ENCODE peak calls at places on chromosomes 13 and 19, in four cellular contexts. One of them, this sample, is unnamed. For H3K36me3, the result is how much of the 10 kb centered on the place peaks cover.

GRCh38 chr13:110283661-110284516 is 23.1 kb downstream of the COL4A1 start:
- DNase-seq in H1: no peak
- DNase-seq in IMR-90: peak
- DNase-seq in mesendoderm: no peak
- DNase-seq in this sample: no peak

GRCh38 chr13:31503626-31504025 is 235.7 kb upstream of the RXFP2 start:
- DNase-seq in mesendoderm: peak
- DNase-seq in IMR-90: no peak
- DNase-seq in H1: no peak
- DNase-seq in this sample: no peak

GRCh38 chr13:102869948-102870676 is 24.3 kb downstream of the ERCC5 start:
- DNase-seq in IMR-90: no peak
- DNase-seq in mesendoderm: no peak
- DNase-seq in H1: no peak
- DNase-seq in this sample: no peak

GRCh38 chr19:13012690-13013608 is 17.7 kb downstream of the NFIX start:
- DNase-seq in IMR-90: peak
- DNase-seq in mesendoderm: peak
- DNase-seq in H1: no peak
- DNase-seq in this sample: no peak

GRCh38 chr13:43441464-43441863 is 345.3 kb downstream of the ENOX1 start:
- DNase-seq in mesendoderm: peak
- DNase-seq in H1: no peak
- DNase-seq in IMR-90: no peak
- DNase-seq in this sample: no peak

GRCh38 chr13:23561261-23561660 is 9.0 kb upstream of the TNFRSF19 start:
- DNase-seq in H1: no peak
- DNase-seq in IMR-90: no peak
- DNase-seq in mesendoderm: no peak
- DNase-seq in this sample: no peak

GRCh38 chr19:30395283-30395682 is 23.1 kb downstream of the ZNF536 start:
- DNase-seq in IMR-90: no peak
- DNase-seq in H1: no peak
- DNase-seq in mesendoderm: no peak
- DNase-seq in this sample: no peak

GRCh38 chr13:114099191-114099590 is 33.2 kb downstream of the RASA3 start:
- DNase-seq in H1: no peak
- DNase-seq in IMR-90: peak
- DNase-seq in mesendoderm: peak
- DNase-seq in this sample: no peak

GRCh38 chr13:91399189-91400093 is 1.0 kb downstream of the GPC5 start:
- DNase-seq in mesendoderm: no peak
- DNase-seq in IMR-90: no peak
- DNase-seq in H1: no peak
- DNase-seq in this sample: no peak

GRCh38 chr13:104057851-104058250 is 991.6 kb upstream of the SLC10A2 start:
- DNase-seq in IMR-90: no peak
- DNase-seq in H1: no peak
- DNase-seq in mesendoderm: no peak
- DNase-seq in this sample: no peak

GRCh38 chr13:43195551-43195950 is 172.2 kb downstream of the DNAJC15 start:
- DNase-seq in mesendoderm: no peak
- DNase-seq in IMR-90: no peak
- DNase-seq in H1: no peak
- DNase-seq in this sample: no peak

GRCh38 chr13:112874751-112875300 is 94.2 kb upstream of the MCF2L start:
- DNase-seq in mesendoderm: no peak
- DNase-seq in IMR-90: no peak
- DNase-seq in H1: no peak
- DNase-seq in this sample: no peak

GRCh38 chr13:31068119-31068423 is 93.6 kb downstream of the HSPH1 start:
- DNase-seq in mesendoderm: no peak
- DNase-seq in H1: no peak
- DNase-seq in IMR-90: no peak
- DNase-seq in this sample: no peak

GRCh38 chr19:57708641-57709354 is at the start of gene ZNF154:
- DNase-seq in mesendoderm: peak
- DNase-seq in H1: peak
- DNase-seq in IMR-90: peak
- DNase-seq in this sample: peak

GRCh38 chr13:51557875-51558604 is 26.2 kb upstream of the WDFY2 start:
- DNase-seq in IMR-90: peak
- DNase-seq in mesendoderm: no peak
- DNase-seq in H1: no peak
- DNase-seq in this sample: no peak

GRCh38 chr13:110507678-110508381 is 53.7 kb downstream of the RAB20 start:
- DNase-seq in H1: no peak
- DNase-seq in IMR-90: no peak
- DNase-seq in mesendoderm: no peak
- DNase-seq in this sample: no peak

GRCh38 chr13:94232956-94233355 is 246.5 kb downstream of the DCT start:
- DNase-seq in mesendoderm: no peak
- DNase-seq in IMR-90: no peak
- DNase-seq in H1: no peak
- DNase-seq in this sample: no peak

GRCh38 chr13:51849145-51850101 is 4.4 kb upstream of the TMEM272 start:
- DNase-seq in IMR-90: peak
- DNase-seq in H1: peak
- DNase-seq in mesendoderm: peak
- DNase-seq in this sample: peak

GRCh38 chr13:59422646-59423045 is 741.1 kb downstream of the DIAPH3 start:
- DNase-seq in IMR-90: peak
- DNase-seq in H1: no peak
- DNase-seq in mesendoderm: peak
- DNase-seq in this sample: no peak

GRCh38 chr19:12825259-12826131 is 8.9 kb downstream of the RTBDN start:
- DNase-seq in H1: peak
- DNase-seq in mesendoderm: peak
- DNase-seq in IMR-90: no peak
- DNase-seq in this sample: no peak

GRCh38 chr19:7391218-7391670 is 42.5 kb downstream of the ARHGEF18 start:
- DNase-seq in H1: no peak
- DNase-seq in IMR-90: peak
- DNase-seq in mesendoderm: no peak
- DNase-seq in this sample: no peak

GRCh38 chr13:106528711-106529414 is 6.6 kb downstream of the EFNB2 start:
- DNase-seq in H1: no peak
- DNase-seq in mesendoderm: peak
- DNase-seq in IMR-90: no peak
- DNase-seq in this sample: peak

GRCh38 chr13:19633340-19634128 is at the start of gene MPHOSPH8:
- DNase-seq in IMR-90: peak
- DNase-seq in mesendoderm: peak
- DNase-seq in H1: peak
- DNase-seq in this sample: peak

GRCh38 chr19:57103573-57104277 is 16.1 kb upstream of the USP29 start:
- DNase-seq in H1: peak
- DNase-seq in mesendoderm: peak
- DNase-seq in IMR-90: peak
- DNase-seq in this sample: peak

DNA sequence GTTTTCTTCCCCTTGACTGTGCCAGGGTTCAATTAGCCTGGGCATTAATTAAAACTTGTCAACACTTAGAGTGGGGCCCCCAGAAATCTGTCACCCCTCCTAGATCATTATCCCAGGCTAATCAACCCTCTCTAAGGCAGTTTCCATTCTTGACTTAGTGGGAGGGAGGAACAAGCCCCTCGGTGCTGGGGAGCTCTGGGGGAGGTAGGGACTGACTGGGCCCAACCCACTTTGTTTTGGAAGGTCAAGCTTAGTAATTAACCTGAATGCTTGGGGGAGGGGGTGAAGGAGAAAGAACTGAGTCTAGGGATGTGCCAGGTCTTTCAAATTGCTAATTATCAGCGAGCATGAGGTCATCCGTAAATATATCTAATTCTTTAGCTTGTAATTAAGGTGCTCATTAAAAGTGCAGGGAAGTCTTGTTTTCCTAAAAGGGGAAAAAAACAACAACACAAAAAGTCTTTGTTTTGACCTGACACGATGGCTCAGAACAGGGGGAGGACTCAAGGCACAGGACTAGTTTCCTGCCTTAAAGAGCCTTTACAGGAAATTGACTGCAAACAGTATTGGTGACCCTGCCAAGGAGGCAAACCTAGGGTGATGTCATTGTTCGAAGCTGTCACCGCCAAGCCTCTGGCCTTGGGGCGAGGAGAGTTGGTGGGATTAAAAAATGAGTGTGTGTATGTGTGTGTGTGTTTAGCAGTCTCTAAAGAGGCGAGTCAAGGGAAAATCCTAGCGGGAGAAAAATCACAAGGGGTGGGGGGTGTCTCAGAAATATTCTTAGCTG is 19.4 kb downstream of the ACTN4 start:
- DNase-seq in IMR-90: peak
- DNase-seq in H1: no peak
- DNase-seq in mesendoderm: peak
- DNase-seq in this sample: peak
- H4K8ac ChIP-seq in IMR-90: peak
- H4K8ac ChIP-seq in H1: peak
- H4K8ac ChIP-seq in mesendoderm: no peak
- H4K8ac ChIP-seq in this sample: no peak

GRCh38 chr19:5617080-5617479 is 5.5 kb downstream of the SAFB2 start:
- DNase-seq in IMR-90: no peak
- DNase-seq in H1: no peak
- DNase-seq in mesendoderm: no peak
- DNase-seq in this sample: no peak

GRCh38 chr19:5613466-5613865 is 9.1 kb downstream of the SAFB2 start:
- DNase-seq in mesendoderm: no peak
- DNase-seq in H1: no peak
- DNase-seq in IMR-90: no peak
- DNase-seq in this sample: no peak

GRCh38 chr19:5612891-5613290 is 9.7 kb downstream of the SAFB2 start:
- DNase-seq in H1: no peak
- DNase-seq in IMR-90: no peak
- DNase-seq in mesendoderm: no peak
- DNase-seq in this sample: no peak

GRCh38 chr19:5618591-5618990 is 4.0 kb downstream of the SAFB2 start:
- DNase-seq in mesendoderm: no peak
- DNase-seq in H1: no peak
- DNase-seq in IMR-90: no peak
- DNase-seq in this sample: no peak

DNA sequence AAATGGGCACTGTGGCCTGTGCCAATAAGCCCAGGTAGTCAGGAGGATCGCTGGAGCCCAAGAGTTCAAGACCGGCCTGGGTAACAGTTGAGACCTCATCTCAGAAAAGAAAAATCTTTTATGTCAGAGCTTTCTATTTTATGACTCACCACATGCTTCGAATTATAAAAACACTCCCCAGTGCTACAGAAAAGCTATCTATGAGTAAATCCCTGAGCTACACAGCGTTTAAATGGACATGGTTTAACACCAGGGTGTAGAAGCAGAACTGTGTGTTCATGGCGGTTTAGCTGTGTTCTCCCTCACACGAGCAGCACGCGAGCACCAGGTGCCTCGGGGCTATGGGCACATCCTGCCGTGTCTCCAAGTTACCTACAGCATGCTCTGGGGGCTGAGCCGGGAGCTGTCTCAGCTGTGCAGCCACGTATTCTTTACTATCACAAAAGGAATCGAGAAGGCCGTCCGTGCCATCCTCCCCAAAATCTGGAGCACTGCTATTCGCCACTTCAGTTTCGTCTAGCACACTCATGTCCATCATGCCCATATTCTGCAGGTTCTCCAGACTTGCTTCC is 6.7 kb downstream of the SAFB2 start:
- DNase-seq in mesendoderm: no peak
- DNase-seq in H1: no peak
- DNase-seq in IMR-90: peak
- DNase-seq in this sample: no peak
- H3K36me3 ChIP-seq in mesendoderm: under half
- H3K36me3 ChIP-seq in H1: under half
- H3K36me3 ChIP-seq in IMR-90: half or more
- H3K36me3 ChIP-seq in this sample: half or more

GRCh38 chr19:34731964-34732363 is 2.1 kb upstream of the ZNF181 start:
- DNase-seq in mesendoderm: no peak
- DNase-seq in IMR-90: no peak
- DNase-seq in H1: no peak
- DNase-seq in this sample: no peak

GRCh38 chr19:34734601-34735103 is 609 bp downstream of the ZNF181 start:
- DNase-seq in H1: no peak
- DNase-seq in IMR-90: no peak
- DNase-seq in mesendoderm: peak
- DNase-seq in this sample: no peak

GRCh38 chr19:34733266-34733825 is 697 bp upstream of the ZNF181 start:
- DNase-seq in IMR-90: no peak
- DNase-seq in mesendoderm: peak
- DNase-seq in H1: no peak
- DNase-seq in this sample: no peak

GRCh38 chr19:34732548-34733255 is 1.3 kb upstream of the ZNF181 start:
- DNase-seq in H1: peak
- DNase-seq in mesendoderm: peak
- DNase-seq in IMR-90: no peak
- DNase-seq in this sample: no peak

DNA sequence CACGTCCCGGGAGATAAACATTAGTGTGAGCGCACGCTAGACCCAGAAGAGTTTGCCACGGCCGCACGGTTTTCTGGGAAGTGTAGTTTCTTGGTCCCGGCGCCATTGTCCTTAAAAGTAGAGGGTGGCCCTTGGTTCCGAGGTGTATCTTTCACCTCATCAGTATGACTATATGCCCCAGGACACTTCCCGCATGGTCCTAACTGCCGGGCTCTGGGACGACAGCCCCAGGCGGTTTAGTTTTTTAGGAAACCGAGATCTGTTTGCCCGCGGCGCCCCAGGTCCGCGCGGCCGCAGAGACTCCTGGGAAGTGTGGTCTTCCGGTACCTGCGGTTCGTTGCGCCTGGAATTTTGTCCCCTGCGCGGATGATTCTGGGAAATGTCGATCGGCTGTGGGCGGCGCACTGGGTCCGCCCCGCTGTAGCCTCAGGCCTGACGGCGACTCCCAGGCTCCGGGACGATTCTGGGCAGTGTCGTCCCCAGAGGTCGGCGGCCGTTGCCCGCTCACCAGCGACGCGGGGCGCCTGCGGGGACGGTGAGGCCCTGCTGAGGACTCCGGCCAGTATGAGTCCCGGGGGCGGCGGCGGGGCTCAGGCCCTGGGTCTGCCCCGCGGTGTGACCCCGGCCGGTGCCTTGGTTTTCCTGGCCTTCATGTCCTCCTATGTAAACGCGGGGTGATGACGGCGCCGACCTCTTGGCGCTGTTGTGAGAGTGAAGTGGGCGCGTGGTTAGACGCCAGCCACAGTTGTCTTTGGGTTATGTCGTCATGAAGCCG is at the start of gene ZNF181:
- DNase-seq in mesendoderm: peak
- DNase-seq in IMR-90: peak
- DNase-seq in H1: peak
- DNase-seq in this sample: peak
- H2BK120ac ChIP-seq in mesendoderm: no peak
- H2BK120ac ChIP-seq in IMR-90: peak
- H2BK120ac ChIP-seq in H1: no peak
- H2BK120ac ChIP-seq in this sample: no peak

DNA sequence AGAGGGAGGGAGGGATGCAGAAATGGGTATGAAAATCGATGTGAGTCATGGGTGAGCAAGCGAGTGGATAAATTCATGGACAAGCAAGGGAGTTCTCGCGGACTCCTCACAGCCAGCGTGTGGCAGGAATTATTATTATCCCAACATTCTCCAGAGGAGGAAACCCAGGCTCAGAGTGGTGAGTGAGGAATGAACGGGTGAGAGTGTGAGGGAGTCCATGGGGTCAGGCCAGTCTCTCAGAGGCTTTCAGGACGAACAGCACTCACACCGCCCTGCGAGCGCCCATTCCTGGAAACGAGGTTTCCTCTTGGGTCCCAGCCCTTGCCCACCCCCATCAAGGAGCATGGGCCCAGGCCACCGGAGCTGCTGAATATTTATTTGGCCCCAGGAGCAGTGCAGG is 6.3 kb upstream of the DNAAF3 start:
- DNase-seq in H1: no peak
- DNase-seq in IMR-90: peak
- DNase-seq in mesendoderm: no peak
- DNase-seq in this sample: no peak
- H4K8ac ChIP-seq in H1: peak
- H4K8ac ChIP-seq in IMR-90: peak
- H4K8ac ChIP-seq in mesendoderm: no peak
- H4K8ac ChIP-seq in this sample: no peak

This sample was measured in neuronal stem cell.